ENCODE peak calls at places on chromosomes 11 and 22, in six cellular contexts. O is H1, C is esophagus muscularis mucosa, D is mucosa of descending colon, X is body of pancreas, P is WERI-Rb-1. U is an unnamed sample. For H3K9me3, the result is how much of the 10 kb centered on the place peaks cover.

GRCh38 chr11:118152552-118153471 is at the start of gene SCN4B:
- DNase-seq in O (no peak), C (no peak), D (peak), X (peak), P (peak), U (peak)

GRCh38 chr11:118224512-118225180 is at the start of gene JAML:
- DNase-seq in O (no peak), C (no peak), D (no peak), X (peak), P (no peak), U (no peak)

GRCh38 chr11:118342503-118343161 is at the start of gene CD3D:
- DNase-seq in O (no peak), C (no peak), D (no peak), X (no peak), P (no peak), U (no peak)

GRCh38 chr11:4493480-4493818 is 11.0 kb downstream of the OR52K1 start:
- DNase-seq in O (no peak), C (no peak), D (no peak), X (no peak), P (no peak), U (no peak)

GRCh38 chr11:91946397-91947090 is 278.1 kb upstream of the FAT3 start:
- DNase-seq in O (no peak), C (no peak), D (no peak), X (no peak), P (no peak), U (no peak)

GRCh38 chr11:94809251-94809650 is 41.1 kb downstream of the AMOTL1 start:
- DNase-seq in O (no peak), C (no peak), D (no peak), X (no peak), P (no peak), U (no peak)

GRCh38 chr22:37557321-37558001 is 2.8 kb upstream of the CDC42EP1 start:
- DNase-seq in O (no peak), C (no peak), D (no peak), X (peak), P (no peak), U (no peak)

GRCh38 chr11:10317776-10318526 is 13.1 kb downstream of the ADM start:
- DNase-seq in O (no peak), C (no peak), D (no peak), X (no peak), P (no peak), U (no peak)

GRCh38 chr22:19940536-19941364 is 822 bp upstream of the COMT start:
- DNase-seq in O (no peak), C (no peak), D (peak), X (no peak), P (no peak), U (no peak)

DNA sequence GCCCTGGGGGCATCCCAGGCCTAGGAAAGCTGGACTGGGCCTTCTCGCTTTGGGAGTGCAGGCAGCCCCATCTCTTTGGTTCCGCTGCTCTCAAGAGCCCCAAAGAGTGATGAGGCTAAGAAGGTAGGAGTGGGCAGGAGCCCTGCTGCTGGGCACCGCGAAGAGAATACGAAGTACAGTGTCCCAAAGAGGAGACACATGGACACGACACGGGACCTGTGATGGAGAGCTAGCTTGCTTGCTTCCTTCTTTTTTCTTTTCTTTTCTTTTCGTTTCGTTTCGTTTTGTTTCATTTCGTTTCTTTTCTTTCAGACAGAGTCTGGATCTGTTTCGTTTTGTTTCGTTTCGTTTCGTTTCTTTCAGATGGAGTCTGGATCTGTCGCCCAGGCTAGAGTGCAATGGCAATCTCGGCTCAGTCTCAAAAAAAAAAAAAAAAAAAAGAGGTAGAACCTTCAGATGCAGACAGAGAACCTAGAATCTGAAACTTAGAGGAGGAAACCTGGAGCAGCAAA is 10.6 kb downstream of the MGAT3 start:
- DNase-seq in O (no peak), C (no peak), D (no peak), X (no peak), P (no peak), U (no peak)
- H3K4me3 ChIP-seq in O (no peak), C (no peak), D (no peak), X (no peak), P (no peak), U (no peak)

GRCh38 chr22:49543876-49544275 is 283.8 kb downstream of the BRD1 start:
- DNase-seq in O (no peak), C (no peak), D (no peak), X (no peak), P (no peak), U (no peak)

GRCh38 chr22:49541451-49542230 is 286.0 kb downstream of the BRD1 start:
- DNase-seq in O (no peak), C (no peak), D (no peak), X (no peak), P (no peak), U (peak)

GRCh38 chr22:49540084-49540483 is 287.6 kb downstream of the BRD1 start:
- DNase-seq in O (no peak), C (no peak), D (no peak), X (no peak), P (no peak), U (no peak)

GRCh38 chr22:49538006-49538405 is 289.7 kb downstream of the BRD1 start:
- DNase-seq in O (no peak), C (no peak), D (no peak), X (no peak), P (no peak), U (no peak)

GRCh38 chr22:49540571-49541450 is 286.9 kb downstream of the BRD1 start:
- DNase-seq in O (no peak), C (no peak), D (no peak), X (no peak), P (no peak), U (no peak)
- H3K9me3 ChIP-seq in O (under half), C (under half), D (under half), X (under half), P (under half), U (under half)

GRCh38 chr22:22203048-22203971 is 41.3 kb upstream of the VPREB1 start:
- DNase-seq in O (no peak), C (no peak), D (no peak), X (no peak), P (no peak), U (no peak)

GRCh38 chr22:22210889-22211833 is 33.4 kb upstream of the VPREB1 start:
- DNase-seq in O (no peak), C (no peak), D (no peak), X (no peak), P (no peak), U (no peak)

GRCh38 chr22:22208657-22209056 is 35.9 kb upstream of the VPREB1 start:
- DNase-seq in O (no peak), C (no peak), D (no peak), X (no peak), P (no peak), U (no peak)

GRCh38 chr22:22210375-22210774 is 34.2 kb upstream of the VPREB1 start:
- DNase-seq in O (no peak), C (no peak), D (no peak), X (no peak), P (no peak), U (no peak)

GRCh38 chr22:22207845-22208564 is 36.6 kb upstream of the VPREB1 start:
- DNase-seq in O (peak), C (no peak), D (peak), X (peak), P (peak), U (peak)
- H3K4me3 ChIP-seq in O (no peak), C (no peak), D (no peak), X (no peak), P (no peak), U (no peak)

DNA sequence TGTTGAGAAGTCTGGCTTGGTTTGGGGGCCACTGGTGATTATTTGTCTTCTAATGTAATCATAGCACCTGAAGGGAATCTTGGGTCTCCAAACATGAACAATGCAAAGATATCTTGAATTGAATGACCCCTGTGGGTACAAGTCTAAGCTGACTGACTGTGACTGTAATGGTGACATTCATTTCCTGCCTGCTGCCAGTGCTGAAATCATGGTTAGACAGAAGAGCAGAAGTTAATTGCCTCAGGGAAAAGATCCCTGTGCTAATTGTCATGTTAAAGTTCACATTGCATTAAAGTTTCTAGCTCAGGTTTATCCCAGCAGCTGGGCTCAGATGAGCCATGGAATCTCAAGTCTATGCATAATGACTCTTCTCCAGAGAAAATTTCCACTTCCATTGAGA is 772.0 kb downstream of the ETS1 start:
- DNase-seq in O (no peak), C (no peak), D (no peak), X (no peak), P (no peak), U (no peak)
- H3K9me3 ChIP-seq in O (under half), C (under half), D (under half), X (under half), P (under half), U (under half)

GRCh38 chr11:114398303-114398920 is 1.9 kb downstream of the C11orf71 start:
- DNase-seq in O (no peak), C (no peak), D (no peak), X (no peak), P (no peak), U (no peak)
- H3K4me3 ChIP-seq in O (no peak), C (no peak), D (no peak), X (no peak), P (no peak), U (no peak)

GRCh38 chr11:64204080-64204440 is 2.5 kb upstream of the FERMT3 start:
- DNase-seq in O (no peak), C (no peak), D (peak), X (no peak), P (no peak), U (no peak)
- H3K9me3 ChIP-seq in O (under half), C (under half), D (under half), X (under half), P (under half), U (under half)

GRCh38 chr11:114075891-114076441 is 16.5 kb downstream of the ZBTB16 start:
- DNase-seq in O (no peak), C (no peak), D (no peak), X (no peak), P (peak), U (no peak)
- H3K4me3 ChIP-seq in O (no peak), C (peak), D (no peak), X (no peak), P (no peak), U (no peak)

DNA sequence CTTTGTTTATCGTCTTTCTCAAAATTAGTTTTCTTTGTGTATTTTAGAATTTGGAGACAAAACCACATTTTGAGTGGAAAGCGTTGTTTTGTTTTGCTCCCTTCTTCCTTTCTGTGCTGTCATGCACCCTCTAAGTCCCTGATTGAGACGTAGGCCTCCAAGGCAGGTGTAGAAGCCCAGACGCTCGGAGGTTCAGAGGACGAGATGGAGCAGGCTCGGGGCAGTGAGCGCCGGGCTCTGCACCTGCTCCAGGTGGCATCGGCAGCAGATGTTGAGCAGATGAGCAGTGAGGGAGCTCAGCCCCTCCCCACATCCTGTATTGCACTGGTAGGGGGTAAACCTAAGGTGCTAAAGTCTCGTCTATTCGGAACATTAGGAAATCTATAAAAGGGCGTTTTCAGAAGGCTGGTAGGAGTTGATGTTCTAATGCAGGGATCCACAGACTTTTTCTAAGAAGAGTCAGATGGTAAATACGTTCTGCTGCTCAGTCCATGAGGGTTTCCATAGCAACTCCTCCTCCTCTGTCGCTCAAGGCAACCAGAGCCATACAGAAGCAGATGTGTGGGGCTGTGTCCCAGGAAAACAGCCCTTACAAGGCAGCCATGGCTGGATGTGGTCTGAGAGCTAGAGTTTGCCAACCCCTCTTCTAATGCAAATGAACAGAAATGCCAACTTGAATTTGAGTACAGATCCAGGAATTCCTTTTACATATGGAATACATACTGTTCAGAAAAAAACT is 724.2 kb downstream of the BRD1 start:
- DNase-seq in O (no peak), C (no peak), D (no peak), X (no peak), P (no peak), U (no peak)
- H3K9me3 ChIP-seq in O (under half), C (under half), D (under half), X (under half), P (under half), U (under half)

U was measured in testis.